ENCODE peak calls at places on chromosomes 16 and 17, in five cellular contexts. P, Q, X, N and V are unnamed samples. For H3K4me1, the result is how much of the 10 kb centered on the place peaks cover.

GRCh38 chr16:86608301-86608747 is 30.0 kb downstream of the FOXL1 start:
- DNase-seq in P (peak), Q (no peak), X (no peak), N (no peak), V (no peak)

GRCh38 chr17:5331506-5331905 is 49.4 kb downstream of the RABEP1 start:
- DNase-seq in P (peak), Q (no peak), X (no peak), N (no peak), V (no peak)

GRCh38 chr17:77433385-77434135 is 292.8 kb downstream of the SEC14L1 start:
- DNase-seq in P (peak), Q (peak), X (no peak), N (no peak), V (no peak)

GRCh38 chr16:80816372-80816771 is 12.0 kb upstream of the CDYL2 start:
- DNase-seq in P (no peak), Q (no peak), X (no peak), N (no peak), V (no peak)

GRCh38 chr16:76787394-76787793 is 403.6 kb upstream of the MON1B start:
- DNase-seq in P (no peak), Q (no peak), X (no peak), N (no peak), V (no peak)

GRCh38 chr16:89402962-89403361 is 87.4 kb downstream of the ANKRD11 start:
- DNase-seq in P (no peak), Q (no peak), X (no peak), N (no peak), V (no peak)

GRCh38 chr17:3963214-3964201 is 729 bp downstream of the ATP2A3 start:
- DNase-seq in P (no peak), Q (no peak), X (peak), N (no peak), V (no peak)

GRCh38 chr17:29155235-29155965 is 24.8 kb downstream of the MYO18A start:
- DNase-seq in P (peak), Q (no peak), X (no peak), N (no peak), V (no peak)

GRCh38 chr17:76848670-76849069 is 19.5 kb upstream of the MGAT5B start:
- DNase-seq in P (no peak), Q (no peak), X (no peak), N (no peak), V (no peak)

GRCh38 chr16:87496101-87496801 is 3.4 kb upstream of the ZCCHC14 start:
- DNase-seq in P (no peak), Q (no peak), X (no peak), N (no peak), V (no peak)

GRCh38 chr16:89371968-89372634 is 118.3 kb downstream of the ANKRD11 start:
- DNase-seq in P (peak), Q (no peak), X (no peak), N (no peak), V (no peak)

GRCh38 chr17:31811021-31811565 is 48.0 kb downstream of the COPRS start:
- DNase-seq in P (peak), Q (no peak), X (no peak), N (no peak), V (no peak)

GRCh38 chr17:68383443-68384321 is 73.6 kb downstream of the WIPI1 start:
- DNase-seq in P (peak), Q (peak), X (no peak), N (no peak), V (no peak)

GRCh38 chr16:30085820-30086219 is 5.9 kb downstream of the TBX6 start:
- DNase-seq in P (no peak), Q (no peak), X (no peak), N (no peak), V (no peak)

GRCh38 chr17:40015005-40015997 is at the start of gene CSF3:
- DNase-seq in P (no peak), Q (no peak), X (no peak), N (no peak), V (no peak)

GRCh38 chr17:78315355-78316114 is 44.3 kb downstream of the SOCS3 start:
- DNase-seq in P (peak), Q (peak), X (no peak), N (peak), V (peak)

GRCh38 chr16:66293207-66293735 is 73.2 kb upstream of the CDH5 start:
- DNase-seq in P (no peak), Q (peak), X (no peak), N (no peak), V (no peak)

DNA sequence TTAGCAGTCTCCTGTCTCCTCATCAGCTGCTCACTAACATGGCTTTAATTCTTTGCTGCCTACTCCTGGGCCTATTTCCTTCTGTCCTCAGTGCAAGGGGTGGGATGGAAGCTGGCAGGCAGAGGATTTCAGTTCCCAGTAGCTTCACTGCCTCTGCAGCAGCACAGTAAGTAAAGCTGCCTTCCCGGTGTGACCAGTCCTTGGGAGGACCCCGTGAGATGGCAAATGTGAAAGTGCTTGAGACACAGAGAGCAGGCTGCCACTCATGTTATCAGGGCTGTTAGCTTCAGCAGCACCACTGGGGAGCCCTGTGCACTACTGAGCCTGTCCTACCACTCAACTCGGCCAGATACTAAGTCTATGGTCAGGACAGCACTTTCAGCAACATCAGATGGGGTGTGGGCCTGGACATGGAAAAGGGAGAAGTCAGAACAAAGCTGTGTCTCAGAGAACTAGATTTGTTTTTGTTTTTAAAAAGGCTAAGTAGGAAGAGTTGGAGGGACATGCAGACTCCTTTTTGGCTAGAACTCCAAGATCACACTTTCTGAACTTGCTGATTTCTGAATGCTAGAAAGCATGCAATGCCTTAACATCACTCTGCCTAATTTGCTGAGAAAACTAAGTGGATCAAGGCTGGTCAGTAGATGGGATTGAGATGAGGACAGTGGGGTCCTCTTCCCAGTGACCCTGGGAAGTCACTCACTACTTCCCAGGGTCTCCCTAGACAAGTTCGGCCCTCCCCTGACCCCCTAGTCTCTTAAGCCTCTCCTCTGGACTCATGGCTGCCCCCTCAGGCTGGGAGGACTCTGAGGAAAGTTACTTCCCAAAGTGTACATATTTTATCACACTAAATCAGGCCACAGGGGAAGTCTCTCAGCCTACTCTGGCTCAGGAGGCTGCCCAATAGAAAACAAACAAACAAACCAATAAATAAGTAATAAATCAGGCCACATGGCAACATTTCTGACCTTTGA is 1.1 kb downstream of the ACSF2 start:
- DNase-seq in P (peak), Q (peak), X (no peak), N (no peak), V (no peak)
- TF ChIP-seq POLR2A in P (no peak), Q (no peak), X (peak), N (no peak), V (no peak)

DNA sequence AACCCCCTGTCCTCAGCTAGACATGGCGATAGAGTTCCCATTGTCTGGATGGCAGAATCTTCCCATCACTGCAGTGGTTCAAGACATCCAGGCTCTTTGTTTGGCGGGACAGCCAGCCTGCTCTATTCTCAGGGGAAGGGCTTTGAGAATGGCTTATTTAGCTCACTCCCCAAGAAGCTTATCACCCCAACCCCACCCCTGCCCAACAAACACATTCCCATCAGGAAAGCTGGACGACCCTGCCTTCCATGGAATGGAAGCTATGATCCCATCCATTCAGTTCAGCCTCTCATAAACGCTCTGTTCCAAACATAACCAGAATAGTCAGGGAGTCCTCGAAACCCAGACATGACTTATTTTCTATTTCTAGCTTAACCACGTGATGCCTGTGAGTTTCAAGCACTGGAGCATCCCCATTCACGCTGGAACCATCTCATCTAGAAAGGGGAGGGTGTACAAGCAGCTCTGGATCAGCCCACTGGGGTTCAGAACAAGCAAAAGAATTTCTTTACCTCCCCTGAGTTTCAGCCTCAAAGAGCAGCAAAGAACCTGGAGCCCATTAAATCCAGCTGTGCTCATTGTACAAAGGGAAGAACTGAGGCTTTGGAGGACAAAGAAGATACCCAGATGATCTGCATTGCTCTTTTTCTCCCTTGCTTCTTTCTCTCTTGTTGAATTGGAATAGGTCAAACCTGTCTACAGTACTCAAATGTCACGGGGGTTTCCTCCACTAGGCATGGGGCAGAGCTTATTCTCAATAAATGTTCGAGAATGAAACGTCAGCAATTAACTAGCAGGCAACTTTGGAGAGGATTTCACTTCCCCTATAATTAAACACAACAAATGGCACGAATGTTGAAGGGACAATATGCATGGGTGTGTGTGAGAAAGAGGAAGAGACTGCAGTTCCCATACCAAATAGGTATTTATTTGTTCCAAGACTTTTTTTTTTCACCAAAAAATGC is 93.1 kb downstream of the XYLT1 start:
- DNase-seq in P (no peak), Q (no peak), X (no peak), N (no peak), V (no peak)
- TF ChIP-seq CTCF in P (no peak), Q (no peak), X (no peak), N (no peak), V (no peak)

GRCh38 chr17:19390951-19391350 is 4.0 kb upstream of the MFAP4 start:
- DNase-seq in P (no peak), Q (peak), X (no peak), N (no peak), V (no peak)

GRCh38 chr17:19387921-19388521 is 1.0 kb upstream of the MFAP4 start:
- DNase-seq in P (peak), Q (peak), X (no peak), N (peak), V (peak)

GRCh38 chr17:19389386-19389785 is 2.4 kb upstream of the MFAP4 start:
- DNase-seq in P (no peak), Q (peak), X (no peak), N (no peak), V (no peak)

GRCh38 chr17:19386974-19387920 is at the start of gene MFAP4:
- DNase-seq in P (peak), Q (peak), X (no peak), N (peak), V (peak)

DNA sequence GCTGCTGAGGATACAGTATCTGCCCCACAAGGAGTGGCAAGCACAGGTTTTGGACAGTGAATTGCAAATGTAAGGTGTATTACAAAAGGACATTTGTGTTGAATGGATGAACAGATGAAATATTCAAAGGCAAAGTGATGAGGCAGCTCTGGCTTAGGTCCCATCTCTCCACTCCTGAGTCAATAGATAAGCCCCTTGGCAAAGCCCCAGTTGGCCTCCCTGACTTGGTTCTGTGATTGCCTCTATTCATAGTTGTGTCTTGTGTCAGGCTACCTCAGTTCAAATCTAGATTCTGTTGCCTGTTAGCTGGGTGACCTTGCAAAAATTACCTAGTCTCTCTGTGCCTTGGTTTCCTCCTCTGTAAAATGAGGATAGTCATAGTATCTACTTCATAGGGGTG is 1.8 kb upstream of the MFAP4 start:
- DNase-seq in P (peak), Q (peak), X (no peak), N (no peak), V (no peak)
- H3K4me1 ChIP-seq in P (under half), Q (half or more), X (half or more), N (under half), V (half or more)

DNA sequence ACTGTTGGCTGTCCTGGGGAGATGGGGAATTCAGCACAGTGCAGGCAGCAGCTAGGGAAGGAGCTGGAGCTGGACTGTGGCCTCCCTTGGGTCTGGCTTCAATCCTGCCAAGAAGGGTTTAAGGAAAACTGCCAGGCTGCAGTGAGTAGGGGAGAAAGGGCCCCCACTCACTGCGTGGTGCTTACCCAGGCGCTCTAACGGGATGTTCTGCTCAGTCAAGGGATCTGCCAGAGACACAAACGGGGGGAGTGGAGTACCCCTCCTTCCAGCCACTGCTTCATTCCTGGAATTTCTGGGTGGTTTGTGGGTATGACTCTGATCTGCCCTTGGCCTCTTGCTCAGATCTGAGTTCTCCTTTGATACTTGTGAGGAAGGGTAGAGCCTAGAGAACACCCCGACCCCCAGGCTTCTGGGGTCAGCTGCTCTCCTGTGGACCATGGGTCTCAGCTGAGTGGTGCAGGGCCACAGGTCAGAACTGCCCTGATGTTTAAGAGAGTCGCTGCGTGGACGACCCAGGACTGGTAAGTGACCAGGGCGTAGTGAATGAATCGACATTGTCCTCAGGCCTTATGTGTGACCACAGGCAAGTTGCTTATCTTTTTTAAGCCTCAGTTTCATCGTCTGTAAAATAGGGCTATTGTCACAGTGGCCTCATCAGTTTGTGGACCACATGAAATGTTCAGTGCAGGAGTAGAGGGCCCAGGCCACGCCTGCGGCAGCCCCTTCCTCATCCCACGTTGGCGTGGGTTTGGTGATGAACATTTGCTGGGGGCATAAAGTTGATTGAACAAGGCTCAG is 9.6 kb downstream of the CRISPLD2 start:
- DNase-seq in P (peak), Q (peak), X (no peak), N (no peak), V (no peak)
- TF ChIP-seq POLR2A in P (peak), Q (no peak), X (peak), N (no peak), V (no peak)

DNA sequence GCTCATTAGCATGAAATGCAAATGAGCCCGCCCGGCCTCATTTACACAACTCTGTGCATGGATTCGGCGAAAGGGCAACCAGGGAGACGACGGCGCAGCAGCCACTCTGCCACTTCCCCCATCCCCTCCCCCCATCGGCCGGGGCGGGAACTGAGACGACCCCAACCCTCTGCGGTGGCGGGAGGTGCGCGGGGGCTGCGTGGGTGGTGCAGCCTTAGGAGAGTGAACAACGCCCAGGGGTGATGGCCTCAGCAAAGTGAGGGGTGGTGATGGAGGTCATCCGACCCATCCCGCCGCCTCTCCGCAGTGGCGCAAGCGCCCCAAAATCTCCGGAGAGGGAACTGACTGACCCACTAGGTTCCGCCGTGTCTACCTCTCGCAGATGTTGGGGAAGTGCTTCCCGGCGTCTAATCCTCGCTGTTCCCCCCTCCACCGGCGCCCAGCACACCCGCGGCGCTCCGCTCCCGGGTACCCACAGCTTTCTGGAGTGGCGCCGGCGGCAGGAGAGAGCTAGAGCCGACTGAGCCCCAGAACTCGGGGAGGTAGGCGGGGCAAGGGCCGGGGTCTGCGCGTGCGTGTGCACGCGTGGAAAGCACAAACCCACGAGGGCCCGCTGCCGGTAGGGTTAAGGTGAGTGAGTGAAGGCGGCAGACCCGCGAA is 1.4 kb upstream of the CACNA1G start:
- DNase-seq in P (no peak), Q (no peak), X (no peak), N (no peak), V (no peak)
- TF ChIP-seq CTCF in P (no peak), Q (no peak), X (no peak), N (no peak), V (no peak)

GRCh38 chr16:67632415-67633172 is 12.3 kb upstream of the CARMIL2 start:
- DNase-seq in P (peak), Q (peak), X (no peak), N (no peak), V (no peak)

GRCh38 chr16:67636713-67637112 is 8.2 kb upstream of the CARMIL2 start:
- DNase-seq in P (no peak), Q (no peak), X (no peak), N (no peak), V (no peak)

GRCh38 chr16:67641779-67642708 is 2.9 kb upstream of the CARMIL2 start:
- DNase-seq in P (peak), Q (peak), X (no peak), N (peak), V (no peak)

DNA sequence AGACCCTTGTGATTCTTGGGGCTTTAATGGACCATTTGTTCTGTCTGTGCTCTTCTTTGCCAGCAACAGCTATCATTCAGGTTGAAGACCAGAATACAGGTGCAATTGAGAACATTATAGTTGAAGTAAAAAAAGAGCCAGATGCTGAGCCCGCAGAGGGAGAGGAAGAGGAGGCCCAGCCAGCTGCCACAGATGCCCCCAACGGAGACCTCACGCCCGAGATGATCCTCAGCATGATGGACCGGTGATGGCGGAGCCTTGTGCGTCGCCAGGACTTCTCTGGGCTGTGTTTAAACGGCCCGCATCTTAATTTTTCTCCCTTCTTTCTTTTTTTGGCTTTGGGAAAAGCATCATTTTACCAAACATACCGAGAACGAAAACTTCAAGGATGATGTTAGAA is 7.3 kb upstream of the CARMIL2 start:
- DNase-seq in P (no peak), Q (no peak), X (no peak), N (no peak), V (no peak)
- H3K4me1 ChIP-seq in P (under half), Q (under half), X (under half), N (under half), V (under half)